ENCODE peak calls at places on chromosome 12, in eight cellular contexts. T, I, S, A, P, Q, X and J are unnamed samples.

GRCh38 chr12:92702754-92703679 is at the start of gene PLEKHG7:
- DNase-seq in X (no peak), Q (no peak), I (no peak), S (no peak), A (peak; percentile 19), P (no peak), T (no peak), J (no peak)

GRCh38 chr12:27709932-27710591 is 570 bp upstream of the MRPS35 start:
- DNase-seq in S (peak; percentile 78), I (no peak), Q (peak; percentile 51), T (peak; percentile 66), X (no peak), P (no peak), A (no peak), J (no peak)

GRCh38 chr12:51959921-51960320 is 8.4 kb downstream of the ACVR1B start:
- DNase-seq in A (no peak), P (no peak), I (no peak), T (no peak), S (no peak), X (no peak), Q (no peak), J (no peak)

GRCh38 chr12:7937867-7938506 is 2.0 kb upstream of the SLC2A3 start:
- DNase-seq in A (peak; percentile 56), I (peak; percentile 10), Q (peak; percentile 67), S (peak; percentile 22), T (no peak), X (no peak), P (no peak), J (no peak)

GRCh38 chr12:116916122-116916521 is 5.4 kb downstream of the FBXW8 start:
- DNase-seq in I (no peak), X (peak; percentile 9), A (no peak), S (no peak), T (peak; percentile 57), Q (no peak), P (no peak), J (no peak)

GRCh38 chr12:123681605-123682004 is 10.7 kb downstream of the TCTN2 start:
- DNase-seq in X (no peak), S (no peak), P (no peak), T (no peak), A (no peak), Q (no peak), I (no peak), J (no peak)

GRCh38 chr12:132491349-132491663 is 1.4 kb downstream of the FBRSL1 start:
- DNase-seq in X (no peak), Q (no peak), T (no peak), A (no peak), S (no peak), I (no peak), P (no peak), J (no peak)

GRCh38 chr12:107484941-107485340 is 200.7 kb upstream of the PWP1 start:
- DNase-seq in X (no peak), T (no peak), S (no peak), Q (no peak), I (no peak), P (no peak), A (no peak), J (no peak)

GRCh38 chr12:49823951-49824350 is 4.3 kb downstream of the NCKAP5L start:
- DNase-seq in A (no peak), P (no peak), T (no peak), Q (no peak), I (no peak), S (no peak), X (no peak), J (no peak)

GRCh38 chr12:50234347-50234746 is 49.0 kb downstream of the LIMA1 start:
- DNase-seq in S (no peak), I (no peak), A (peak; percentile 44), P (no peak), Q (no peak), T (peak; percentile 51), X (no peak), J (no peak)

GRCh38 chr12:52924764-52925716 is 20.2 kb upstream of the KRT8 start:
- DNase-seq in Q (no peak), A (no peak), T (peak; percentile 97), P (no peak), X (no peak), I (no peak), S (peak; percentile 12), J (no peak)

GRCh38 chr12:72271401-72271740 is 799 bp upstream of the TRHDE start:
- DNase-seq in Q (peak; percentile 91), S (peak; percentile 72), A (no peak), T (no peak), P (no peak), I (no peak), X (peak; percentile 34), J (no peak)

GRCh38 chr12:111971800-111972199 is 41.2 kb downstream of the TMEM116 start:
- DNase-seq in T (no peak), X (no peak), A (no peak), S (no peak), I (no peak), Q (no peak), P (no peak), J (no peak)

GRCh38 chr12:116599285-116600122 is 40.3 kb downstream of the MAP1LC3B2 start:
- DNase-seq in Q (peak; percentile 83), I (peak; percentile 26), P (peak; percentile 60), A (peak; percentile 77), T (peak; percentile 83), S (peak; percentile 83), X (peak; percentile 24), J (peak; percentile 94)

GRCh38 chr12:118418385-118419057 is 42.2 kb downstream of the SUDS3 start:
- DNase-seq in I (no peak), X (no peak), S (no peak), T (peak; percentile 27), P (no peak), A (no peak), Q (no peak), J (no peak)

GRCh38 chr12:46546634-46547273 is 174.2 kb upstream of the SLC38A2 start:
- DNase-seq in Q (peak; percentile 64), P (no peak), T (no peak), X (no peak), S (peak; percentile 29), I (peak; percentile 19), A (no peak), J (no peak)

GRCh38 chr12:66115083-66115600 is 15.4 kb downstream of the LLPH start:
- DNase-seq in T (no peak), P (no peak), X (no peak), A (no peak), Q (peak; percentile 91), I (no peak), S (no peak), J (no peak)

GRCh38 chr12:3538691-3539030 is 47.7 kb downstream of the PRMT8 start:
- DNase-seq in I (no peak), A (no peak), P (no peak), S (no peak), T (no peak), X (no peak), Q (no peak), J (no peak)

GRCh38 chr12:48980389-48980952 is 2.3 kb downstream of the WNT1 start:
- DNase-seq in Q (no peak), T (no peak), P (no peak), X (no peak), I (no peak), S (no peak), A (peak; percentile 55), J (no peak)

GRCh38 chr12:39803151-39803550 is 183.5 kb upstream of the ABCD2 start:
- DNase-seq in Q (no peak), A (no peak), S (no peak), X (no peak), P (no peak), I (no peak), T (no peak), J (no peak)

GRCh38 chr12:32768518-32768917 is 12.8 kb upstream of the YARS2 start:
- DNase-seq in S (no peak), Q (no peak), P (no peak), X (no peak), A (no peak), I (no peak), T (no peak), J (no peak)

GRCh38 chr12:80954857-80955520 is 17.3 kb upstream of the LIN7A start:
- DNase-seq in P (no peak), S (no peak), X (no peak), I (no peak), Q (no peak), T (no peak), A (no peak), J (no peak)

GRCh38 chr12:805022-805632 is 52.7 kb downstream of the WNK1 start:
- DNase-seq in A (no peak), Q (no peak), S (no peak), I (peak; percentile 9), P (no peak), X (no peak), T (no peak), J (no peak)

GRCh38 chr12:34595749-34596733 is 573.7 kb downstream of the ALG10 start:
- DNase-seq in X (no peak), Q (no peak), A (no peak), P (no peak), T (no peak), S (no peak), I (no peak), J (peak; percentile 37)

GRCh38 chr12:131273291-131273845 is 319.7 kb downstream of the ADGRD1 start:
- DNase-seq in P (no peak), S (no peak), A (no peak), Q (no peak), X (no peak), T (no peak), I (no peak), J (no peak)